ENCODE peak calls at places on chromosomes 1 and 21, in eight cellular contexts. Z is transverse colon, J is psoas muscle, M is left ventricle myocardium inferior, U is sigmoid colon, A is prostate gland, W is aorta, B is left lung. C is an unnamed sample.
A peak's percentile ranks its signal among the peaks of the same experiment; 100 is the strongest.

GRCh38 chr1:203043830-203044545 is 17.7 kb downstream of the PPFIA4 start:
- DNase-seq in M (no peak), B (no peak), J (no peak), Z (no peak), W (no peak), U (no peak), A (no peak), C (no peak)

GRCh38 chr1:41639332-41639936 is 155.0 kb upstream of the EDN2 start:
- DNase-seq in A (no peak), Z (no peak), B (no peak), U (no peak), W (no peak), J (peak; percentile 32), M (no peak), C (no peak)

GRCh38 chr1:200029035-200029623 is 1.6 kb downstream of the NR5A2 start:
- DNase-seq in B (peak; percentile 83), W (no peak), U (no peak), Z (peak; percentile 59), M (no peak), J (no peak), A (peak; percentile 32), C (peak; percentile 65)

GRCh38 chr1:23249785-23250184 is 32.5 kb upstream of the HTR1D start:
- DNase-seq in W (no peak), M (no peak), J (no peak), A (no peak), Z (no peak), U (no peak), B (no peak), C (no peak)

GRCh38 chr1:26161408-26162219 is 2.7 kb downstream of the FAM110D start:
- DNase-seq in Z (peak; percentile 49), A (no peak), J (peak; percentile 69), M (peak; percentile 74), W (peak; percentile 89), B (peak; percentile 89), U (no peak), C (peak; percentile 56)

GRCh38 chr1:217189362-217189761 is 441.5 kb downstream of the GPATCH2 start:
- DNase-seq in W (no peak), J (no peak), B (no peak), U (no peak), A (no peak), Z (no peak), M (no peak), C (no peak)

GRCh38 chr1:109252893-109253802 is 3.8 kb downstream of the CELSR2 start:
- DNase-seq in Z (peak; percentile 40), W (peak; percentile 84), J (no peak), U (peak; percentile 94), A (peak; percentile 78), B (peak; percentile 46), M (no peak), C (no peak)

GRCh38 chr1:172456344-172456769 is 12.5 kb upstream of the PIGC start:
- DNase-seq in U (no peak), A (no peak), B (no peak), M (no peak), J (no peak), Z (no peak), W (no peak), C (no peak)

GRCh38 chr1:10866314-10867091 is 70.1 kb upstream of the CASZ1 start:
- DNase-seq in W (peak; percentile 70), U (no peak), J (no peak), A (peak; percentile 33), M (no peak), B (no peak), Z (peak; percentile 16), C (peak; percentile 34)

GRCh38 chr1:154955039-154955717 is 721 bp downstream of the PBXIP1 start:
- DNase-seq in A (no peak), J (no peak), W (no peak), Z (peak; percentile 82), U (peak; percentile 80), M (no peak), B (no peak), C (peak; percentile 63)

GRCh38 chr1:10889628-10890353 is 93.3 kb upstream of the CASZ1 start:
- DNase-seq in U (no peak), B (peak; percentile 31), A (no peak), J (no peak), M (no peak), W (no peak), Z (no peak), C (no peak)

GRCh38 chr1:63723618-63724017 is 50.2 kb upstream of the ROR1 start:
- DNase-seq in U (no peak), M (no peak), B (no peak), J (no peak), W (no peak), A (no peak), Z (no peak), C (peak; percentile 46)

GRCh38 chr1:60129916-60130315 is 56.3 kb upstream of the C1orf87 start:
- DNase-seq in M (no peak), Z (no peak), J (no peak), W (no peak), U (no peak), B (no peak), A (no peak), C (no peak)

GRCh38 chr1:170568197-170568596 is 36.2 kb downstream of the GORAB start:
- DNase-seq in A (no peak), W (no peak), U (no peak), M (no peak), J (no peak), Z (no peak), B (peak; percentile 10), C (no peak)

GRCh38 chr1:57424231-57425027 is 569 bp upstream of the DAB1 start:
- DNase-seq in M (peak; percentile 29), J (no peak), A (peak; percentile 5), W (no peak), U (no peak), Z (no peak), B (peak; percentile 66), C (no peak)

GRCh38 chr21:37270576-37271365 is 3.6 kb upstream of the VPS26C start:
- DNase-seq in U (no peak), J (no peak), Z (no peak), M (no peak), B (no peak), W (no peak), A (no peak), C (no peak)

GRCh38 chr1:221699582-221700519 is 42.0 kb downstream of the DUSP10 start:
- DNase-seq in A (no peak), J (no peak), Z (no peak), B (no peak), W (no peak), U (no peak), M (no peak), C (no peak)

GRCh38 chr1:198113302-198113701 is 43.5 kb upstream of the NEK7 start:
- DNase-seq in M (no peak), B (no peak), A (no peak), Z (no peak), J (no peak), U (no peak), W (no peak), C (no peak)

GRCh38 chr1:52367272-52367671 is 1.3 kb upstream of the CC2D1B start:
- DNase-seq in A (no peak), W (no peak), Z (no peak), J (no peak), B (no peak), U (no peak), M (no peak), C (no peak)

DNA sequence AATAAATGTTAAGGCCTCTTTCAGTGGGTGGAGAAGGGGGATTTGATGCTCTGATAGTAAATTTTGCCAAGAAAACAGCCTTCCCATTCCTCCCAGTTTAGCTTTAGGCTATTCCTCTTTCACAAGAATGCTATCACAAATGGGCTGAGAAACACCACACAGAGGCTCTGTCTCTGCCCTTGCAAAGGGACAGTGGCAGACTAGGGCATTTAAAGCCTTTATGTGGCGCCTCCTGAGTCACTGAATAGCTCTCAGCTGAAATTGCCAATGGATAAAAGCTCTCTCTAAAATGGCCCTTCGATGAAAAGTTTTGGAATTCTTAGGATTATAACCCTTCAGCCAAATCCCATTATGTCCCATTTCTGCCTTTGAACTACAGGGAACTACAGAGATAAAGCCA is 1000.4 kb downstream of the ADGRL2 start:
- DNase-seq in M (no peak), Z (no peak), B (no peak), A (no peak), J (no peak), U (no peak), W (no peak), C (no peak)
- H3K9me3 ChIP-seq in M (peaks cover 13% of the 10 kb centered on the region), Z (no peaks in the 10 kb centered on the region), B (no peaks in the 10 kb centered on the region), A (no peaks in the 10 kb centered on the region), J (no peaks in the 10 kb centered on the region), U (no peaks in the 10 kb centered on the region), W (no peaks in the 10 kb centered on the region), C (no peaks in the 10 kb centered on the region)

GRCh38 chr1:1329304-1330210 is 1.5 kb upstream of the TAS1R3 start:
- DNase-seq in A (no peak), B (no peak), J (no peak), U (no peak), M (no peak), Z (no peak), W (no peak), C (no peak)
- H3K4me3 ChIP-seq in A (no peak overlapping the region), B (no peak overlapping the region), J (no peak overlapping the region), U (no peak overlapping the region), M (no peak overlapping the region), Z (no peak overlapping the region), W (no peak overlapping the region), C (no peak overlapping the region)

DNA sequence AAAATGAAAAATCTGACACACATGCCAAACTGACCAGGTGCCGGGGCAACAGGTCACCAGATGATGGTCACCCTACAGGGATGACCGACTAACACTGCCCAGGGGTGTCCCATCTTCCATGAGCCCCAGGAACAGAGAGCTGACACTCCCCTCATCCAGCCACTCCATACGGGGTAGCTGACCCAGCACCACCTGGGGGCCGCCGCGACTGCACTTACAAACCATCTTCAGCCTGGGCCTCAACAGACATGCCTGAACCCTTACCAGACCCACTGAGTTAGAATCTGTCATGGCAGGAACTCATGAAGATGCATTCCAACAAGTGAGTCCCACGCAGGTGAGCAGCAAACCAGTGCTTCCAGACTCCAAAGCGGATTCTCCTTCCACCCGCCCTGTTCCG is 31.6 kb upstream of the AJAP1 start:
- DNase-seq in U (peak; percentile 38), B (no peak), M (no peak), Z (no peak), W (no peak), J (no peak), A (no peak), C (no peak)
- H3K9me3 ChIP-seq in U (no peaks in the 10 kb centered on the region), B (no peaks in the 10 kb centered on the region), M (no peaks in the 10 kb centered on the region), Z (no peaks in the 10 kb centered on the region), W (no peaks in the 10 kb centered on the region), J (no peaks in the 10 kb centered on the region), A (no peaks in the 10 kb centered on the region), C (no peaks in the 10 kb centered on the region)

GRCh38 chr1:244835276-244836134 is at the start of gene COX20:
- DNase-seq in U (peak; percentile 96), Z (peak; percentile 92), B (peak; percentile 95), A (peak; percentile 88), M (peak; percentile 90), W (peak; percentile 96), J (peak; percentile 92), C (peak; percentile 92)

GRCh38 chr1:244839656-244840055 is 4.2 kb downstream of the COX20 start:
- DNase-seq in B (no peak), A (no peak), W (no peak), J (no peak), Z (no peak), U (no peak), M (no peak), C (no peak)

GRCh38 chr1:244836135-244836521 is 670 bp downstream of the COX20 start:
- DNase-seq in B (no peak), W (no peak), M (no peak), U (no peak), Z (no peak), J (no peak), A (no peak), C (peak; percentile 42)

GRCh38 chr1:244836598-244836997 is 1.1 kb downstream of the COX20 start:
- DNase-seq in B (no peak), W (no peak), U (no peak), A (no peak), J (no peak), M (no peak), Z (no peak), C (no peak)

GRCh38 chr1:244837597-244838258 is 2.3 kb downstream of the COX20 start:
- DNase-seq in W (no peak), U (no peak), J (no peak), M (no peak), A (no peak), B (no peak), Z (no peak), C (no peak)
- H3K4me3 ChIP-seq in W (no peak overlapping the region), U (peak overlapping the region; percentile 81), J (peak overlapping the region; percentile 89), M (peak overlapping the region; percentile 79), A (no peak overlapping the region), B (no peak overlapping the region), Z (peak overlapping the region; percentile 63), C (no peak overlapping the region)